ENCODE peak calls at places on chromosome 1, in ten cellular contexts. M, N, A, Y, W, X, Q, Z, R and L are unnamed samples.

GRCh38 chr1:16630661-16631247 is 17.4 kb upstream of the NBPF1 start:
- DNase-seq in X (peak; percentile 53), Q (peak; percentile 73), N (no peak), M (no peak), Y (no peak), W (no peak), R (peak; percentile 33), A (no peak), Z (no peak), L (no peak)

GRCh38 chr1:202680586-202681352 is 29.5 kb downstream of the SYT2 start:
- DNase-seq in W (no peak), M (no peak), R (no peak), A (no peak), Z (no peak), Q (no peak), Y (no peak), N (no peak), X (no peak), L (no peak)

GRCh38 chr1:228457396-228458176 is 29.6 kb upstream of the RNF187 start:
- DNase-seq in X (peak; percentile 85), M (peak; percentile 94), Z (peak; percentile 86), Q (peak; percentile 81), W (peak; percentile 99), A (peak; percentile 99), R (peak; percentile 64), Y (peak; percentile 98), N (peak; percentile 99), L (peak; percentile 82)

GRCh38 chr1:22131875-22132486 is 10.9 kb downstream of the WNT4 start:
- DNase-seq in Y (no peak), Q (no peak), Z (peak; percentile 53), A (peak; percentile 17), X (no peak), R (peak; percentile 48), M (peak; percentile 43), N (peak; percentile 58), W (no peak), L (peak; percentile 64)

GRCh38 chr1:37473431-37474050 is 839 bp upstream of the ZC3H12A start:
- DNase-seq in Q (no peak), W (no peak), M (peak; percentile 58), Y (peak; percentile 39), X (peak; percentile 50), N (peak; percentile 16), A (peak; percentile 58), R (no peak), Z (no peak), L (peak; percentile 37)

GRCh38 chr1:54377040-54377691 is 29.0 kb downstream of the SSBP3 start:
- DNase-seq in Q (no peak), X (no peak), R (no peak), Y (peak; percentile 26), A (no peak), M (no peak), N (no peak), Z (no peak), W (no peak), L (no peak)

GRCh38 chr1:39076127-39076798 is 50.1 kb downstream of the NDUFS5 start:
- DNase-seq in X (peak; percentile 61), W (no peak), R (peak; percentile 75), Z (no peak), N (no peak), Q (no peak), M (no peak), Y (peak; percentile 51), A (peak; percentile 39), L (no peak)

GRCh38 chr1:113452921-113453770 is 62.8 kb downstream of the MAGI3 start:
- DNase-seq in X (no peak), N (peak; percentile 56), M (peak; percentile 51), Q (no peak), Y (peak; percentile 54), Z (no peak), A (peak; percentile 73), W (no peak), R (no peak), L (no peak)

GRCh38 chr1:24127134-24127800 is 15.3 kb upstream of the MYOM3 start:
- DNase-seq in R (no peak), W (no peak), Z (no peak), Y (no peak), Q (no peak), A (no peak), N (no peak), M (no peak), X (no peak), L (no peak)